ENCODE peak calls at places on chromosomes 4 and X, in five cellular contexts. J, B, V, S and M are unnamed samples.

GRCh38 chr4:128590034-128590740 is 219.3 kb upstream of the JADE1 start:
- DNase-seq in B (no peak), S (no peak), J (no peak), V (no peak), M (no peak)

GRCh38 chrX:66914082-66914481 is 275.2 kb upstream of the EDA2R start:
- DNase-seq in S (no peak), J (peak; percentile 5), B (peak; percentile 20), V (no peak), M (no peak)

GRCh38 chrX:15564981-15565579 is 35.7 kb downstream of the ACE2 start:
- DNase-seq in B (peak; percentile 55), J (no peak), S (peak; percentile 13), V (peak; percentile 48), M (no peak)

GRCh38 chrX:1807301-1807731 is 192.5 kb downstream of the ASMT start:
- DNase-seq in V (peak; percentile 18), S (no peak), B (no peak), J (peak; percentile 18), M (no peak)

GRCh38 chr4:77193511-77194236 is 36.7 kb downstream of the CCNG2 start:
- DNase-seq in V (no peak), S (no peak), B (peak; percentile 60), J (peak; percentile 67), M (peak; percentile 69)

GRCh38 chrX:141467442-141467841 is 117.1 kb downstream of the SPANXA1 start:
- DNase-seq in B (no peak), V (no peak), J (no peak), S (no peak), M (no peak)

GRCh38 chr4:112093636-112094202 is 51.5 kb upstream of the FAM241A start:
- DNase-seq in S (no peak), V (no peak), B (no peak), J (no peak), M (no peak)

GRCh38 chr4:124904723-124905390 is 192.3 kb upstream of the ANKRD50 start:
- DNase-seq in S (no peak), J (no peak), B (no peak), V (no peak), M (no peak)

GRCh38 chr4:26032572-26033320 is 118.7 kb downstream of the SMIM20 start:
- DNase-seq in B (peak; percentile 40), V (peak; percentile 78), J (no peak), S (no peak), M (no peak)

GRCh38 chr4:66741081-66741480 is 804.2 kb downstream of the CENPC start:
- DNase-seq in B (no peak), S (no peak), V (no peak), J (no peak), M (no peak)

GRCh38 chrX:40094041-40094899 is 3.5 kb downstream of the BCOR start:
- DNase-seq in J (no peak), S (no peak), V (no peak), B (no peak), M (no peak)

GRCh38 chr4:158817562-158818370 is 48.9 kb downstream of the FNIP2 start:
- DNase-seq in V (peak; percentile 39), J (no peak), B (no peak), S (no peak), M (no peak)

GRCh38 chrX:101219116-101219839 is at the start of gene DRP2:
- DNase-seq in S (peak; percentile 4), B (no peak), J (no peak), V (no peak), M (no peak)

DNA sequence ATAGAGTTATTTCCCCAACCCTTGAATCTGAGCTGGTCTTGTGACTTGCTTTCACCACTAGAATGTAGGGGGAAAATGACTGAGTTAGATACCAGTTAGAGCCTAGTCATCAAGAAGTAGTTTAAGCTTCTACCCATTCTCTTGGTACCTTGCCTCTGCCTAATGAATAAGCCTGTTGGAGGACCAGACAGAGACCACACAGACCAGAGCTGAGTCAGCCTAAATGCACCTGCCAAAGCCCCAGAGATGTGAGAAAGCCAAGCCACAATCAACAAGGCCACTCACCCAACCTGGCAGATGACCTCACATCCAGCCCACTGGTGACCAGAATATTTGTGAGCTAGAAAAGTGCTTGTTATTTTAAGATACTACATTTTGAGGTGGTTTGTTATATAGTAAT is 85.2 kb upstream of the DCLK2 start:
- DNase-seq in B (no peak), V (no peak), J (no peak), S (no peak), M (no peak)
- H3K27ac ChIP-seq in B (no peak overlapping the region), V (no peak overlapping the region), J (no peak overlapping the region), S (no peak overlapping the region), M (no peak overlapping the region)

DNA sequence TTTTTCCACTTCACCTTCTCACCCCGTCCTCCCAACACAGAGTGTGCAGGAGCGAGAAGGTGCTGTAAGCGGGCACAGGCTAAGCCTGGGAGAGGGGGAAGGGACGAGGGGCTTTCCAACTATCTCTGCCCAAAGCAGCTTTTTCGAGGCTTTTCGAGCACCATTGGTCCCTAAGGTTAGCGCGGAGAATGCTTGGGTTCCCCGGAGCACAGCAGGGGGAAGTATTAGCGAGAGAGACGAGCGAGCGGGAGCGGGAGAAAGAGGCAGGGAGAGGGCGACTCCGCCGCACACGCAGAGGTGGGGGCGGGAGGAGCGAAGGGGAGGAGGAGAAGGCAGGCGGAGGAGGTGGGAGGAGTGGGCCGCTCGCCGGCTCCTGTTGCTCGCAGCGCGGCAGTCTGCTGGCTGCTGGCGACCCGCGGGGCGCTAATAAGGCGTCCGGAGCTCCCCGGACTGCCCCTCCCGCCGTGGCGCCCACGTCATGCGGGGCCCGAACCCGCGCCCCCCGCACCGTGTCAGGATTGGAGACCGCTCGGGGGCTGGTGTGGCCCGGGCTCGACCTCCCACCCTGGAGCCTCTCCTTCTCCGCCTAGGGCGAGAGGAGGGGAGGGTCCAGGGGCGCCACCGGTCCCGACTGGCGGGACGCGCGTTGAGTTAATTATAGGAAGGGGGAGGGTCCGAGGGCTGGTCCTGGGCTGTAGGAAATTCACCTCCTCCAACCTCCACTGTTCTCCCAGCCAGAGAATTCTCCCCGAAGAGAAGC is at the start of gene ADAMTS3:
- DNase-seq in S (peak; percentile 14), J (no peak), B (peak; percentile 70), V (no peak), M (no peak)
- H3K27ac ChIP-seq in S (peak within 1 kb of the TSS; percentile 67), J (no peak within 1 kb of the TSS), B (peak within 1 kb of the TSS; percentile 78), V (peak within 1 kb of the TSS; percentile 23), M (no peak within 1 kb of the TSS)

GRCh38 chrX:20729421-20729820 is 462.7 kb upstream of the RPS6KA3 start:
- DNase-seq in S (no peak), J (no peak), B (no peak), V (no peak), M (no peak)
- H3K27ac ChIP-seq in S (no peak overlapping the region), J (no peak overlapping the region), B (no peak overlapping the region), V (no peak overlapping the region), M (no peak overlapping the region)

GRCh38 chr4:173177232-173177631 is 8.6 kb downstream of the GALNT7 start:
- DNase-seq in V (no peak), S (no peak), J (no peak), B (no peak), M (no peak)
- H3K27ac ChIP-seq in V (no peak overlapping the region), S (no peak overlapping the region), J (no peak overlapping the region), B (no peak overlapping the region), M (no peak overlapping the region)

GRCh38 chrX:44032479-44032878 is 59.3 kb upstream of the NDP start:
- DNase-seq in J (no peak), B (no peak), V (no peak), S (no peak), M (no peak)

GRCh38 chrX:44039556-44039955 is 66.4 kb upstream of the NDP start:
- DNase-seq in B (no peak), S (no peak), V (no peak), J (no peak), M (no peak)

GRCh38 chrX:44036336-44036735 is 63.1 kb upstream of the NDP start:
- DNase-seq in V (peak; percentile 84), B (no peak), S (no peak), J (no peak), M (no peak)

GRCh38 chrX:44035576-44035975 is 62.4 kb upstream of the NDP start:
- DNase-seq in S (no peak), B (no peak), J (no peak), V (peak; percentile 23), M (no peak)
- H3K27ac ChIP-seq in S (no peak overlapping the region), B (no peak overlapping the region), J (no peak overlapping the region), V (peak overlapping the region; percentile 43), M (no peak overlapping the region)

DNA sequence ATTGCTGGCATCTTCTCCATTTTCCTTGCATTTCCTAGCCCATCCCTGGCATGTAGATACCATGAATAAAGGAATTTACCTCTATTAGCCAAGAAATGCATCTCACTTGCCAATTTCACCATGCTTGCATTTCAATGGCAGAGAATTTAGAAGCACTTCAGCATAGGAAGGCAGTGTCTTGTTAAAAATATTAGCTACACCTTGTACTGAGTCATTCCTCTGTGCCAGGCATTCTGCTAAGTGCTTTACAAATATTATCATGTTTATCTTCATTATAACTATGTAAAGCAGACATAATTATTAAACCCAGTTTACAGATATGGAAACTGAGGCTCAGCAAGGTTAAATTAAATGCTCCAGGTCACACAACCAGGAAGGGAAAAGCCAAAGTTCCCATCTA is 138.2 kb downstream of the NPNT start:
- DNase-seq in V (no peak), S (no peak), B (no peak), J (no peak), M (no peak)
- H3K27ac ChIP-seq in V (no peak overlapping the region), S (no peak overlapping the region), B (peak overlapping the region; percentile 60), J (no peak overlapping the region), M (no peak overlapping the region)

GRCh38 chrX:132059973-132060540 is 37.0 kb downstream of the STK26 start:
- DNase-seq in J (no peak), V (no peak), B (no peak), S (no peak), M (no peak)
- H3K27ac ChIP-seq in J (no peak overlapping the region), V (no peak overlapping the region), B (no peak overlapping the region), S (no peak overlapping the region), M (no peak overlapping the region)

GRCh38 chr4:907103-907400 is 25.1 kb downstream of the GAK start:
- DNase-seq in B (no peak), V (no peak), J (no peak), S (no peak), M (no peak)
- H3K27ac ChIP-seq in B (no peak overlapping the region), V (no peak overlapping the region), J (no peak overlapping the region), S (no peak overlapping the region), M (no peak overlapping the region)

DNA sequence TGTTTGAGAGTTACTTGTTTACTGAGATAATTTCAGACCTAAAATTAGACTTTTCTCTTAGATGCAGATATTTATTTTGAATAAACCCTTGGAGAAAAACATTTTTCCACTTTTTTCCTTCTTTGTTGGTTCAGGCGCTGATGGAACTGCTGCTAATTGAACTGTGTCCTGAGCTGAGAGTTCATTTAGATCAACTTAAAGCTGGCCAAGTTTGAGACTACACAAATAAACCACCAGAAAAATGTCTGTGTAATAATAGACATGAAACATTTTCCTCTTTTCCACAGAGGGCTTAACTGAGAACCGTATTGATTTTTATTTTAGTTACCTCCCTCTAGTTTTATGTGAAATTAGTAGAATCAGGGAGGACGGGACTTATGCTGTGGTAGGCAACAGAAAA is 32.5 kb downstream of the LRP2BP start:
- DNase-seq in V (no peak), J (no peak), S (no peak), B (no peak), M (no peak)
- H3K27ac ChIP-seq in V (no peak overlapping the region), J (no peak overlapping the region), S (no peak overlapping the region), B (peak overlapping the region; percentile 84), M (no peak overlapping the region)